ENCODE peak calls at places on chromosome 20, in seven cellular contexts. Z, I, A, X, W, P and Q are unnamed samples.

GRCh38 chr20:21702553-21703467 is 2.7 kb upstream of the PAX1 start:
- DNase-seq in Z (no peak), I (peak; percentile 23), A (no peak), X (no peak), W (no peak), P (peak; percentile 3), Q (no peak)

GRCh38 chr20:32336918-32337347 is 21.2 kb upstream of the ASXL1 start:
- DNase-seq in Z (peak; percentile 66), I (no peak), A (no peak), X (no peak), W (no peak), P (peak; percentile 54), Q (no peak)

GRCh38 chr20:34473262-34473883 is 42.8 kb upstream of the DYNLRB1 start:
- DNase-seq in Z (peak; percentile 52), I (no peak), A (no peak), X (no peak), W (peak; percentile 44), P (peak; percentile 66), Q (no peak)

GRCh38 chr20:25273541-25274358 is 25.9 kb downstream of the PYGB start:
- DNase-seq in Z (no peak), I (peak; percentile 70), A (peak; percentile 3), X (no peak), W (peak; percentile 8), P (no peak), Q (no peak)

GRCh38 chr20:13644010-13644409 is 5.3 kb upstream of the TASP1 start:
- DNase-seq in Z (no peak), I (no peak), A (no peak), X (no peak), W (no peak), P (no peak), Q (no peak)

GRCh38 chr20:37251836-37252477 is 9.7 kb downstream of the GHRH start:
- DNase-seq in Z (no peak), I (no peak), A (no peak), X (no peak), W (no peak), P (no peak), Q (no peak)

GRCh38 chr20:13041574-13042457 is 33.0 kb downstream of the SPTLC3 start:
- DNase-seq in Z (peak; percentile 22), I (no peak), A (no peak), X (no peak), W (no peak), P (peak; percentile 35), Q (no peak)

GRCh38 chr20:15867017-15867416 is 706.2 kb downstream of the KIF16B start:
- DNase-seq in Z (no peak), I (no peak), A (no peak), X (no peak), W (no peak), P (no peak), Q (no peak)

GRCh38 chr20:47854687-47855212 is 69.5 kb upstream of the SULF2 start:
- DNase-seq in Z (peak; percentile 84), I (no peak), A (no peak), X (no peak), W (no peak), P (peak; percentile 41), Q (no peak)

GRCh38 chr20:20079102-20079784 is 26.9 kb downstream of the CFAP61 start:
- DNase-seq in Z (peak; percentile 48), I (no peak), A (no peak), X (no peak), W (no peak), P (no peak), Q (no peak)

GRCh38 chr20:48731581-48731980 is 96.2 kb downstream of the PREX1 start:
- DNase-seq in Z (no peak), I (no peak), A (no peak), X (no peak), W (no peak), P (no peak), Q (no peak)

GRCh38 chr20:17885544-17885943 is 83.0 kb downstream of the SNX5 start:
- DNase-seq in Z (no peak), I (no peak), A (no peak), X (no peak), W (no peak), P (no peak), Q (no peak)

GRCh38 chr20:23835716-23836115 is 9.2 kb upstream of the CST2 start:
- DNase-seq in Z (no peak), I (no peak), A (no peak), X (no peak), W (no peak), P (no peak), Q (no peak)

GRCh38 chr20:35279040-35279439 is 1.1 kb upstream of the MMP24OS start:
- DNase-seq in Z (no peak), I (no peak), A (no peak), X (no peak), W (no peak), P (peak; percentile 27), Q (no peak)

GRCh38 chr20:44810391-44811149 is at the start of gene RIMS4:
- DNase-seq in Z (no peak), I (no peak), A (no peak), X (no peak), W (no peak), P (no peak), Q (no peak)
- H3K4me3 ChIP-seq in Z (no peak within 1 kb of the TSS), I (peak within 1 kb of the TSS; percentile 38), A (no peak within 1 kb of the TSS), X (peak within 1 kb of the TSS; percentile 56), W (peak within 1 kb of the TSS; percentile 41), P (no peak within 1 kb of the TSS), Q (no peak within 1 kb of the TSS)

DNA sequence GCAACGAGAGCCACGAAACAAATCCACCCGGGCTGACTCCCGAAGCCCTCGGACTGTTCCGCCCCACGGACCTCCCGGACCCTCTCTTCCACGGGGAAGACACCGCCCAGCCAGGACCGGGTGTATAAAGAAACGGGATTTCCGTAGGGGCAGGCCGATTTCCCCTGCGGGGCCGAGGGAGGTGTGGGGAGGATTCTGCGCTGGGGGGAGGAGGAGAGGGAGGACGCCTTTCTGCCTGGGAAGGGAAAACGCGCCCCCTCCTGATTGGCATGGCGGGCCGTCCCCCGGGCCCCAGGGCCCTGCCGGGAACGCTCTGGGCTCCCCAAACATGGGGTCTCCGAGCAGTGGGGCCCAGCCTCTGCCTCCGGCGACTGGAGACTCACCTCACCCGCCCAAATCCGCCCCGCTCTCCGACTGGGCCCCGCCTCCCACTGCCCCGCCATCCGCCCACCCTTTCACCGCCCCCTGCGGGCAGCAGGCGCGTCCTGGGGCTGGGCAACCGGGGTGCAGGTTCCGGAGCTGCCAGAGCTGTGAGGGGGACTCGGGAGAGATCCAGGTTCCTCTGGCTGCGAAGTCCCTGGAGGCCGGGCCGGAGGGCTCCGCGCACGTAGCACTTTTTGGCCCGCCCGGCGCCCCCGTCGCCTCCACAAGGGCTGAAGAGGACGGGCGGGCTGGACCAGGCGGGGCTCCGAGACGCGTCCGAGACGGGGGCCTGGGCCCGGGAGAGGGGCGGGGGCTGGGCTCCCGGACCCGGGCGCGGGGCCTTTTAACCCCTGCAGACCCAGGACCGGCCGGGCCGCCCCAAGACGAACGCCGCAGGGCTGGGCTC is 586 bp upstream of the PPDPF start:
- DNase-seq in Z (peak; percentile 51), I (peak; percentile 50), A (no peak), X (no peak), W (peak; percentile 75), P (peak; percentile 29), Q (peak; percentile 52)
- H3K27ac ChIP-seq in Z (peak overlapping the region; percentile 75), I (peak overlapping the region; percentile 99), A (peak overlapping the region; percentile 93), X (peak overlapping the region; percentile 85), W (peak overlapping the region; percentile 95), P (peak overlapping the region; percentile 57), Q (no peak overlapping the region)

GRCh38 chr20:59147197-59147596 is 16.4 kb upstream of the ZNF831 start:
- DNase-seq in Z (no peak), I (no peak), A (no peak), X (no peak), W (peak; percentile 58), P (no peak), Q (no peak)
- H3K4me1 ChIP-seq in Z (no peaks in the 10 kb centered on the region), I (peaks cover 5% of the 10 kb centered on the region), A (no peaks in the 10 kb centered on the region), X (peaks cover 64% of the 10 kb centered on the region), W (peaks cover 47% of the 10 kb centered on the region), P (no peaks in the 10 kb centered on the region), Q (no peaks in the 10 kb centered on the region)

DNA sequence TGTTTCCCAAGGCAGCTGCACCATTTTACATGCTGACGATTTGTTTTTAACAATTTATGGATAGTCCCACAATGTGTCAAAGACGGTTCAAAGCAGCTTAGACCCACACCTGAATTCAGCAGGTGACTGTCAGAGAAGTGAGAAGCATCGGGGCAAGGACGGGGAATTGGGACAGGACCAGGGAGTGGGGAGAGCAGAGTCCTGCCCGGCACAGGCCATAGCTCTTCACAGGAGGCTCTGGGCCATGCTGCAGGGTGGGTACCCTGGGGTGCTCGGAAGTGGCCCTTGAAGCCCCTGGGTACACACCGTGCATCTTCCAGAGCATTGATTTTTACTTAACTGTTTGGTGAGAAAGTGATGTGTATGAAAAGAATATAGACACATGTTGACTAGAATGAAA is 33.2 kb upstream of the PHACTR3 start:
- DNase-seq in Z (no peak), I (no peak), A (no peak), X (no peak), W (no peak), P (no peak), Q (no peak)
- H3K4me3 ChIP-seq in Z (no peak overlapping the region), I (no peak overlapping the region), A (no peak overlapping the region), X (no peak overlapping the region), W (no peak overlapping the region), P (no peak overlapping the region), Q (no peak overlapping the region)

DNA sequence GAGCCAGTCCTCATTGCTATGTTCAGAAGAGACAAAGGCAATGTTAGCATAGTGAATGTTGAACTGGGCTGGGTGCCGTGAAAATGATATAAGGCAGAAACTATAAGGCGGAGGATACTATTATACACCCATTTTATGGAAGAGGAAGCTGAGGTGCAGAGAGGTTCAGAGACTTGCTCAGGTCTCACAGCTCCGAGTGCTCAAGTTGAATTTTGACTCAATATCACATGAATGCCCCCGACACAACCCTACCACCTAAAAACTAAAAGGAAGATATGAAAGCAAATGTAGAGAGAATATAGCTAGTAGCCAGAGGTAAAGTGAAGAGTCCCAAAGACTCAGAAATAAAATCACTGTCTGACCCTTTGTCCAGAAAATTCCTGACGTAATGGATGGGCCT is 56.7 kb downstream of the PPP1R16B start:
- DNase-seq in Z (no peak), I (no peak), A (no peak), X (no peak), W (no peak), P (no peak), Q (no peak)
- H3K27ac ChIP-seq in Z (no peak overlapping the region), I (no peak overlapping the region), A (no peak overlapping the region), X (no peak overlapping the region), W (no peak overlapping the region), P (no peak overlapping the region), Q (no peak overlapping the region)